ENCODE peak calls at places on chromosome 10, in five cellular contexts. K is GM23338, L is HepG2, H is A549, M is K562. C is an unnamed sample.

GRCh38 chr10:119917777-119918176 is 25.2 kb downstream of the SEC23IP start:
- DNase-seq in K (no peak), L (no peak), H (no peak), M (no peak), C (no peak)

GRCh38 chr10:15084502-15084922 is 4.1 kb downstream of the ACBD7 start:
- DNase-seq in K (peak), L (peak), H (peak), M (peak), C (no peak)

GRCh38 chr10:101133489-101134298 is 2.6 kb downstream of the TLX1 start:
- DNase-seq in K (no peak), L (no peak), H (no peak), M (no peak), C (no peak)

GRCh38 chr10:23540401-23540800 is 101.5 kb downstream of the OTUD1 start:
- DNase-seq in K (no peak), L (no peak), H (no peak), M (no peak), C (no peak)

GRCh38 chr10:29256019-29256418 is 32.9 kb upstream of the LYZL1 start:
- DNase-seq in K (no peak), L (no peak), H (no peak), M (no peak), C (no peak)

GRCh38 chr10:43890124-43890523 is 241.4 kb upstream of the ZNF32 start:
- DNase-seq in K (no peak), L (no peak), H (no peak), M (no peak), C (no peak)

GRCh38 chr10:112875474-112876267 is 74.4 kb upstream of the TCF7L2 start:
- DNase-seq in K (no peak), L (peak), H (peak), M (no peak), C (no peak)

GRCh38 chr10:77888356-77888703 is 38.2 kb downstream of the DLG5 start:
- DNase-seq in K (no peak), L (no peak), H (no peak), M (no peak), C (no peak)

GRCh38 chr10:112082134-112082533 is 101.4 kb downstream of the GPAM start:
- DNase-seq in K (no peak), L (no peak), H (no peak), M (no peak), C (no peak)

GRCh38 chr10:28384557-28384956 is 81.7 kb upstream of the MPP7 start:
- DNase-seq in K (no peak), L (no peak), H (no peak), M (no peak), C (no peak)

GRCh38 chr10:71543608-71544158 is 147.0 kb downstream of the CDH23 start:
- DNase-seq in K (no peak), L (no peak), H (no peak), M (no peak), C (no peak)

GRCh38 chr10:103685880-103686669 is 169.3 kb downstream of the SH3PXD2A start:
- DNase-seq in K (peak), L (peak), H (peak), M (peak), C (no peak)
- TF ChIP-seq JUNB in K (no peak), L (no peak), H (no peak), M (no peak), C (no peak)

DNA sequence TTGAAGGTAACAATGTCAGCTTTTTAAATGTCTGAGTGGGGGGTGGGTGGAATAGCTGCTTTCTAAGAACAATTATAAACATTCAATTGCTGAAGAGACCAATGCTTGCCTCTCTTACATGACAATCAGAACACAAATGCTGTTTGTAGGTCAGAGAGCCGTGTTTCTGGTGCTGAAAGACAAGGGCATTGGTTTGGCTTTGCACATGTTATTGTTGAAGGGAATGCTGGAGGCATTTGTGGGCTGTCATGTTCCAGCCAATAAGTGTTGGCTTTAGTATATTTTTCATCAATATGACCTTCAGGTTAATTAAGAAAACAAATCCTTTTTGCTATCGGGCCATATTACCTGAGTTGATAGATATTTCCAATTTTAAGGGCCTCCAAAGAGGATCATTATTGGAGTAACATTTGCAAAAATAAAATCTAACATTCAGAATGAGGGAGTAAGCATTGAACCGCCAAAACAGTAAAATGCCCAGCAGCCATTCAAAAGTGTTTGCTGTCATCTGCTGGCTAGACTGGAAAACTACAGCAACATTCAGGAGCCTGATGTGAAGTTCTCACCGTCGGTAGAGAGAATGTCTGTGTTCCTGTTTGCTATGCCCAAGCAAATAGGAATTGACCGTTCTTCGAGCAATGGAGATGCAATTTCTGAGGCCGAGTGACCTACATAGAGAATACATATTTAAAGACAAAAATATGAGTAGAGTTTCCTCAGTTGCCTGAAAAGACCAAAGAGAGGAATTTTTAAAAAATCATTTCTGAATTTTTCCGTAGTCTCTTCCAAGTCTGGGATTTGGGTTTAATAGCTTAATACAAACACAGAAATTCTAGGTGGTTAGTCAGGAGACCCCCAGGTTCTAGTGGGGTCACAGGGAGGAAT is 118.9 kb downstream of the APBB1IP start:
- DNase-seq in K (peak), L (peak), H (peak), M (peak), C (no peak)
- TF ChIP-seq JUNB in K (no peak), L (no peak), H (no peak), M (no peak), C (no peak)

GRCh38 chr10:114245128-114245791 is 6.2 kb downstream of the VWA2 start:
- DNase-seq in K (no peak), L (no peak), H (no peak), M (no peak), C (no peak)
- TF ChIP-seq JUNB in K (no peak), L (no peak), H (no peak), M (no peak), C (no peak)

GRCh38 chr10:84540022-84540616 is 211.7 kb downstream of the CCSER2 start:
- DNase-seq in K (no peak), L (no peak), H (peak), M (no peak), C (no peak)

GRCh38 chr10:84539244-84539643 is 210.9 kb downstream of the CCSER2 start:
- DNase-seq in K (no peak), L (no peak), H (no peak), M (no peak), C (no peak)

GRCh38 chr10:84540617-84541288 is 212.4 kb downstream of the CCSER2 start:
- DNase-seq in K (peak), L (peak), H (peak), M (peak), C (no peak)

GRCh38 chr10:84538036-84538435 is 209.6 kb downstream of the CCSER2 start:
- DNase-seq in K (no peak), L (peak), H (no peak), M (no peak), C (no peak)

DNA sequence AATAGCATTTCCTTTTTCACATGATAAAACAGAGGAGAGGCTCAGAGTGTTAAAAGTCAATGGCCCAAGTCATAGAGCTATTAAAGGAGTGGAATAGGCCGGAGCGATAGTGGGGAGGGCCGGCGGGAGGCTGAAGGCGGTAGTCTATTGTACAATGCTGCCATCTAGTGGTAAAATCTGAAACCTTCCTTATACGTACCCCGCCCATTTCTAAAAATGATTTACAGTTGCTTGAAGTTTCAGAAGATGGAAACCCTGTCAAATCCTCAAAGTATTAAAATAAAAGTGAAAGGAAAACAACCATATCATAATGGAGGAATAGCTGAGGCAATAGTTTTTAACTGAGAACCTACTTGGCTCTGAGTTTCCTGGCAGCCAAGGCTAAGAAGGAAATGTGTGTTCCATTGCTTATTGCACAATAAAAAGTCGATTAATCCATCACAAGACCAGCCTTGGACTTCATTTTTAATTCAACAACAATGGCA is 209.1 kb downstream of the CCSER2 start:
- DNase-seq in K (peak), L (peak), H (peak), M (peak), C (no peak)
- TF ChIP-seq JUNB in K (no peak), L (no peak), H (no peak), M (no peak), C (no peak)

GRCh38 chr10:1215862-1216575 is 159.8 kb downstream of the WDR37 start:
- DNase-seq in K (no peak), L (no peak), H (no peak), M (no peak), C (no peak)

GRCh38 chr10:1217661-1218060 is 161.5 kb downstream of the WDR37 start:
- DNase-seq in K (no peak), L (no peak), H (no peak), M (no peak), C (no peak)

GRCh38 chr10:1216576-1217236 is 160.5 kb downstream of the WDR37 start:
- DNase-seq in K (no peak), L (no peak), H (no peak), M (no peak), C (no peak)

GRCh38 chr10:1214882-1215540 is 158.8 kb downstream of the WDR37 start:
- DNase-seq in K (no peak), L (no peak), H (no peak), M (no peak), C (no peak)

DNA sequence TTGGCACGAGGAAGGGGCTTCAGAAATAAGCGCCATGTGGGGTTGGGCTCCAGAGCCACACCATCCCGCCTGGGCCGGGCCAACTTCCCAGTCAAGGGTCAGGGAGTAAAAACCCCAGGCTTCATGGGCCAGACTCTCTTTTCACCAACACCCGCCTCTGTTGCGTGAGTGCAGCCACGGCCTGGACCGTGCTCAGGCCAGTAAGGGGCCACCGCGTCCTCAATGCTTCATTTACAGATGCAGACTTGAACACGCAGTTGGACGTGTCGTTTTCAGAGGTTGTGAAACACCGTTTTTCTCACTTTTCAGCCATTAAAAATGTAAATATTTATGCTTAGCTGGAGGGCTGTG is 161.0 kb downstream of the WDR37 start:
- DNase-seq in K (no peak), L (no peak), H (no peak), M (no peak), C (no peak)
- TF ChIP-seq JUNB in K (no peak), L (no peak), H (no peak), M (no peak), C (no peak)

GRCh38 chr10:50324680-50325393 is 73.5 kb upstream of the ASAH2 start:
- DNase-seq in K (no peak), L (no peak), H (no peak), M (no peak), C (no peak)

GRCh38 chr10:50325449-50326188 is 74.3 kb upstream of the ASAH2 start:
- DNase-seq in K (peak), L (no peak), H (peak), M (peak), C (no peak)

GRCh38 chr10:50331486-50331885 is 80.2 kb upstream of the ASAH2 start:
- DNase-seq in K (no peak), L (peak), H (no peak), M (no peak), C (no peak)

GRCh38 chr10:50322075-50322474 is 70.8 kb upstream of the ASAH2 start:
- DNase-seq in K (no peak), L (no peak), H (no peak), M (peak), C (no peak)

GRCh38 chr10:50326757-50327701 is 75.7 kb upstream of the ASAH2 start:
- DNase-seq in K (no peak), L (no peak), H (no peak), M (peak), C (no peak)
- TF ChIP-seq JUNB in K (no peak), L (no peak), H (no peak), M (no peak), C (no peak)

GRCh38 chr10:124092270-124093075 is 925 bp downstream of the CHST15 start:
- DNase-seq in K (peak), L (no peak), H (peak), M (no peak), C (no peak)
- TF ChIP-seq JUNB in K (no peak), L (no peak), H (no peak), M (no peak), C (no peak)